ENCODE peak calls at places on chromosome 22, in four cellular contexts. A is HepG2, F is sigmoid colon, V is transverse colon. B is an unnamed sample. For H3K27me3, the result is how much of the 10 kb centered on the place peaks cover.

GRCh38 chr22:37273126-37273845 is 9.0 kb upstream of the CYTH4 start:
- DNase-seq in A (no peak), F (no peak), V (no peak), B (no peak)

GRCh38 chr22:50730013-50730891 is 7.8 kb upstream of the ACR start:
- DNase-seq in A (no peak), F (peak), V (peak), B (no peak)

GRCh38 chr22:37225481-37225880 is 13.2 kb upstream of the SSTR3 start:
- DNase-seq in A (no peak), F (no peak), V (peak), B (no peak)

GRCh38 chr22:37571258-37571991 is 8.5 kb downstream of the LGALS2 start:
- DNase-seq in A (no peak), F (no peak), V (no peak), B (no peak)

GRCh38 chr22:20429254-20430100 is 8.1 kb downstream of the SCARF2 start:
- DNase-seq in A (no peak), F (peak), V (peak), B (no peak)

GRCh38 chr22:45971389-45972028 is 5.5 kb downstream of the WNT7B start:
- DNase-seq in A (no peak), F (no peak), V (no peak), B (no peak)

GRCh38 chr22:18000441-18001039 is 23.8 kb downstream of the MICAL3 start:
- DNase-seq in A (no peak), F (peak), V (peak), B (no peak)

GRCh38 chr22:46081831-46082210 is 68.5 kb upstream of the PPARA start:
- DNase-seq in A (no peak), F (peak), V (peak), B (no peak)

GRCh38 chr22:37050913-37051628 is 471 bp upstream of the KCTD17 start:
- DNase-seq in A (no peak), F (no peak), V (no peak), B (no peak)

DNA sequence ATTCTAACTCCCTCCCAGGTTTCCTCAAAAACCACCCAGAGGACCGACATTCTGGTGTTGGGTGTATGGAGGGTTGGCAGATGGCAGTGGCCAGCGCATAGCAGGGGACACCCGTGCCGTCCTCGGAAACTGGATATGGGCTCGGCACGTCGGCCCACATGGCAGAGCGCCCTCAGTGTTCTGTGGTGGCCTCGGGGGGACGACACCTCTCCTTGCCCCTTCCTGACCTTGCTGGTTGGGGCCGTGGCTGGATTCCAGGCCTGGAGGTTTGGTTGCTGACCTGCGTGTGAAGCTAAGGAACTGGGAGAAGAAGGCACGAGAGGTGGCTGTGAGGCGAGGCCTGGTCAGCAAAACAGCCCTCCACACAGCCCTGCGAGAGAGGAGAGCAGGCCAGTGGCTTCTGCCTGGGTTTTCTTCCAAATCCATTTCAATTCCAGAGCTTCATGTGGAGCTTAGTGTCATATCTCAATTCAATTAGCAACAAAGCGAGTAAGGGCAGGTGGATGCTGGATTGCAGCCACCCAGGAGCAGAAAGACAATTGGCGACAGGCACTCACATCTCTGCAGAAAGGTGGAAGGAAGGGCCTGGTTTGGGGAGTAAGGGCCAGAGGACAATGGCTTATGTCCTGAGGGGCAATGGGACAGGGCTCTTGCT is 478.4 kb downstream of the BRD1 start:
- DNase-seq in A (no peak), F (no peak), V (no peak), B (no peak)
- H3K27me3 ChIP-seq in A (under half), F (under half), V (under half), B (under half)

GRCh38 chr22:30290679-30291333 is 1.5 kb upstream of the CASTOR1 start:
- DNase-seq in A (peak), F (peak), V (peak), B (no peak)

GRCh38 chr22:30289980-30290313 is 642 bp upstream of the CASTOR1 start:
- DNase-seq in A (no peak), F (no peak), V (no peak), B (no peak)

GRCh38 chr22:30288414-30289125 is 735 bp downstream of the CASTOR1 start:
- DNase-seq in A (no peak), F (peak), V (no peak), B (no peak)

GRCh38 chr22:30290318-30290678 is 993 bp upstream of the CASTOR1 start:
- DNase-seq in A (no peak), F (no peak), V (no peak), B (no peak)

DNA sequence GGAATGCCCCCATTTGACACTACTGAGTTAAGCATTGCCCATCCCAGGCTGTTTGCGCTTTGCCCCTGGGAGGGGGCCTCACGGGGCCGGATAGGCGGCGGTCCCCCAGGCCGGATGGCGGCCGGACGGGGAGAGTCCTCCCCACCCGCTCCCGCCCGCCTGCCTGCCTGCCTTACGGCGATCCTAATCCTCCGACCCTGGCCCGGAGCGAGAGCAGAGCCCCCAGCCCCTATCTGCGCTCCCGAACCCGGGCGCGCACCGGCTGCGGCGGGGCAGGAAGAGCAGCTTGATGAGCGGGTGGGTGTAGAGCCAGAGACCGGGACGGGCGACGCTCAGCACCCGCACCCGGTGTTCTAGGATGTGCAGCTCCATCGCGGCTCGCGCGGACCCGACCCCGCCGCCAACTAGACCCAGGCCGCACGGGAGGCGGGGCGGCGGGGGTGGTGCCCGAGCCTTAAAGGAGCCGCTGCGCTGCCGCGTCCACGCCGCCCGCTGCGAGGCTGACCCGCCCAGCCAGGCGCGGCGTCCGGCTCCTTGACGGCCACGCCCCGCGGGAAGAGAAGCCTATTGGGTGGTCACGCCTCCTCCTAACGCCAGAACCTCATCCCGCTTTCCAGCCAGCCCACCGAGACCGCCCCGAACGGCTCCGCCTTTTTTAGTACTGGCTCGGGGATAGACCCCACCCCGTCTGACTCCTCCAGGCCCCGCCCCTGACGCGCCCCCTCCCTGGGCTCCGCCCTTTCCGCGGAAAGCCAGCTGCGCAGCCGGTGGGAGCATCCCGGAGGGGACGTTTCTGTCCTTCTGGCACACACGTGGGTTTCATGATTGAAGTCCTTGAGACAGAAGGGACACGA is at the start of gene CASTOR1:
- DNase-seq in A (peak), F (peak), V (peak), B (peak)
- TF ChIP-seq POLR2A in A (no peak), F (peak), V (peak), B (peak)

DNA sequence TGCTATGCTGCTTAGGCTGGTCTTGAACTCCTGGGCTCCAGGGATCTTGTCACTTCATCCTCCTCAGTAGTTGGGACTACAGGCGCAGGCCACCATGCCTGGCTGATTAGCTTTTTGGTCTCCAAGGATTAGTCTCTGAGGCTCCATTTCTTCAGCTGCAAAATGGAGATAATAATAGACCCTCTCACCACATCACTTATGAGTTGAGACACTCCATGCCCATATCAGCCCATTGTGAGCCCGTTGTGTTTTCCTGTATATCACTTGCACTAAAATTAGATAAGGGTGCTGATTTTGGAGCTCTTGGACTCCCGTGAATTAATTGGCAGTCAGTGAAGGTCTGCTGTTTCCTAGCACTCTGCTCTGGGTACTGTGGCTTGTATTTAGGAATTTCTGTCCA is 36.0 kb downstream of the DEPDC5 start:
- DNase-seq in A (no peak), F (no peak), V (no peak), B (no peak)
- H3K27ac ChIP-seq in A (no peak), F (no peak), V (no peak), B (no peak)

DNA sequence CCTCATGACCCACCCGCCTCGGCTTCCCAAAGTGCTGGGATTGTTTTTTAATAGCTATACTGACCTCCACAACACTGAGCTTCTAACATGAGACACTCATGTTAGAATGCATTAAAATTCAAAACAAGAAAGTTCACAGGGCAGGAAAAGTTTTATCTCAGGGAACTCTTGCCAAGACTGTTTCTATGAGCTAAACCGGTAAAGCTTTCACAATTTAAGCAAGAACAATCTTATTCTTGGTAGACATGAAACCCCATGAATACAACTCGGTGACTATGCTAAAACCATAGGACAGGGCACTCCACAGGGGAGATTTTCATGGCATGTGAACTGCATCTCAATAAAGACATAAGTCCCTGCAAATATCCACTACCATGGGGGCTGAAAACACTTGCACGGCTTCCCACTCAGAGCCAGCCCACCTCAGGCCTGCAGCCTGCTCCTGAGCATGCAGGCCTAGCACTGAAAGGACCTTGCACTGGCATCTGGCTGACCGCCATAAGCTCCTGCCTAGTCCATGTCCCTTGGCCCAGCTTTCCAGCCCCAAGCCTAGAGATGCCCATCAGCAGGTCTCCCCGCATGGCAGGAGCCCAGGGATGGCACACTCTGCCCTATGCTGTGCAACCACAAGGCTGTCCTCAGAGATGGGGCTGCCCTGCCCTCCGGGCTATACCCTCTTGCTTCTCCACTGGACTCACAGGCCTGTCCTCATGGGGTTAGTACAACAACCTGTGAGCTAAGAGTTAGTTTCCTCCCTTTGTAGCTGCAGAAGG is 58.4 kb downstream of the DGCR2 start:
- DNase-seq in A (no peak), F (peak), V (no peak), B (no peak)
- H3K27me3 ChIP-seq in A (under half), F (under half), V (under half), B (under half)